ENCODE peak calls at places on chromosomes 6 and 20, in four cellular contexts. One of them, this sample, is unnamed.

GRCh38 chr6:120302041-120302440 is 952.5 kb upstream of the MAN1A1 start:
- DNase-seq in mesendoderm: no peak
- DNase-seq in IMR-90: no peak
- DNase-seq in H9: no peak
- DNase-seq in this sample: no peak

GRCh38 chr6:79373880-79374279 is 139.4 kb upstream of the HMGN3 start:
- DNase-seq in IMR-90: no peak
- DNase-seq in H9: no peak
- DNase-seq in mesendoderm: no peak
- DNase-seq in this sample: no peak

GRCh38 chr6:106757267-106757666 is 127.9 kb downstream of the QRSL1 start:
- DNase-seq in IMR-90: no peak
- DNase-seq in H9: no peak
- DNase-seq in mesendoderm: no peak
- DNase-seq in this sample: no peak

GRCh38 chr6:111792914-111793700 is 80.1 kb downstream of the FYN start:
- DNase-seq in IMR-90: no peak
- DNase-seq in mesendoderm: no peak
- DNase-seq in H9: no peak
- DNase-seq in this sample: no peak

GRCh38 chr6:25714765-25715164 is 39.8 kb upstream of the SLC17A4 start:
- DNase-seq in H9: no peak
- DNase-seq in IMR-90: no peak
- DNase-seq in mesendoderm: no peak
- DNase-seq in this sample: no peak

GRCh38 chr20:64077876-64078551 is 1.3 kb downstream of the RGS19 start:
- DNase-seq in IMR-90: no peak
- DNase-seq in mesendoderm: no peak
- DNase-seq in H9: no peak
- DNase-seq in this sample: no peak

GRCh38 chr6:31180500-31180899 is 10.0 kb upstream of the POU5F1 start:
- DNase-seq in mesendoderm: peak
- DNase-seq in IMR-90: no peak
- DNase-seq in H9: peak
- DNase-seq in this sample: peak

GRCh38 chr6:7727951-7728854 is 2.3 kb downstream of the BMP6 start:
- DNase-seq in H9: peak
- DNase-seq in mesendoderm: peak
- DNase-seq in IMR-90: no peak
- DNase-seq in this sample: peak

GRCh38 chr6:47188588-47189021 is 121.1 kb downstream of the TNFRSF21 start:
- DNase-seq in mesendoderm: peak
- DNase-seq in IMR-90: peak
- DNase-seq in H9: no peak
- DNase-seq in this sample: peak

GRCh38 chr20:878511-879307 is 37.4 kb downstream of the ANGPT4 start:
- DNase-seq in IMR-90: peak
- DNase-seq in H9: no peak
- DNase-seq in mesendoderm: peak
- DNase-seq in this sample: peak

GRCh38 chr6:43120938-43121913 is 45.1 kb downstream of the PTK7 start:
- DNase-seq in mesendoderm: peak
- DNase-seq in H9: no peak
- DNase-seq in IMR-90: peak
- DNase-seq in this sample: no peak

GRCh38 chr20:21102252-21102609 is 3.9 kb downstream of the LINC00237 start:
- DNase-seq in IMR-90: no peak
- DNase-seq in mesendoderm: peak
- DNase-seq in H9: peak
- DNase-seq in this sample: no peak

GRCh38 chr6:18400831-18401446 is 13.8 kb downstream of the RNF144B start:
- DNase-seq in IMR-90: peak
- DNase-seq in H9: no peak
- DNase-seq in mesendoderm: peak
- DNase-seq in this sample: no peak

GRCh38 chr6:53168516-53169257 is 20.0 kb upstream of the GCM1 start:
- DNase-seq in mesendoderm: no peak
- DNase-seq in H9: no peak
- DNase-seq in IMR-90: peak
- DNase-seq in this sample: no peak

GRCh38 chr20:57671662-57672061 is 38.2 kb downstream of the PMEPA1 start:
- DNase-seq in H9: no peak
- DNase-seq in mesendoderm: no peak
- DNase-seq in IMR-90: no peak
- DNase-seq in this sample: no peak

GRCh38 chr6:105713474-105714118 is 310.7 kb upstream of the PREP start:
- DNase-seq in mesendoderm: peak
- DNase-seq in H9: no peak
- DNase-seq in IMR-90: peak
- DNase-seq in this sample: no peak

GRCh38 chr20:47258745-47259695 is 97.5 kb downstream of the ZMYND8 start:
- DNase-seq in H9: no peak
- DNase-seq in mesendoderm: no peak
- DNase-seq in IMR-90: peak
- DNase-seq in this sample: no peak

GRCh38 chr20:49758781-49759180 is 45.1 kb upstream of the B4GALT5 start:
- DNase-seq in IMR-90: no peak
- DNase-seq in mesendoderm: no peak
- DNase-seq in H9: peak
- DNase-seq in this sample: peak

GRCh38 chr6:166774770-166775169 is 147.7 kb upstream of the RPS6KA2 start:
- DNase-seq in IMR-90: no peak
- DNase-seq in H9: no peak
- DNase-seq in mesendoderm: no peak
- DNase-seq in this sample: peak

GRCh38 chr6:156262014-156262413 is 515.2 kb upstream of the ARID1B start:
- DNase-seq in mesendoderm: no peak
- DNase-seq in H9: no peak
- DNase-seq in IMR-90: no peak
- DNase-seq in this sample: no peak

GRCh38 chr20:46963758-46964181 is 69.1 kb downstream of the EYA2 start:
- DNase-seq in H9: no peak
- DNase-seq in mesendoderm: no peak
- DNase-seq in IMR-90: peak
- DNase-seq in this sample: no peak

GRCh38 chr6:131948221-131948661 is 2.9 kb downstream of the CCN2 start:
- DNase-seq in mesendoderm: peak
- DNase-seq in H9: no peak
- DNase-seq in IMR-90: peak
- DNase-seq in this sample: no peak

GRCh38 chr20:64138276-64138815 is 25.9 kb upstream of the MYT1 start:
- DNase-seq in IMR-90: no peak
- DNase-seq in mesendoderm: no peak
- DNase-seq in H9: no peak
- DNase-seq in this sample: peak

GRCh38 chr20:58173930-58174707 is 54.3 kb downstream of the ANKRD60 start:
- DNase-seq in H9: no peak
- DNase-seq in IMR-90: no peak
- DNase-seq in mesendoderm: no peak
- DNase-seq in this sample: no peak

GRCh38 chr6:54932622-54933021 is 86.1 kb downstream of the FAM83B start:
- DNase-seq in H9: no peak
- DNase-seq in IMR-90: no peak
- DNase-seq in mesendoderm: no peak
- DNase-seq in this sample: no peak

GRCh38 chr20:407953-408842 is at the start of gene RBCK1:
- DNase-seq in H9: peak
- DNase-seq in IMR-90: peak
- DNase-seq in mesendoderm: peak
- DNase-seq in this sample: no peak

GRCh38 chr6:113829702-113830058 is 27.5 kb upstream of the MARCKS start:
- DNase-seq in IMR-90: peak
- DNase-seq in mesendoderm: no peak
- DNase-seq in H9: no peak
- DNase-seq in this sample: no peak

GRCh38 chr6:142303191-142303564 is 1.4 kb downstream of the ADGRG6 start:
- DNase-seq in IMR-90: peak
- DNase-seq in mesendoderm: no peak
- DNase-seq in H9: no peak
- DNase-seq in this sample: no peak

DNA sequence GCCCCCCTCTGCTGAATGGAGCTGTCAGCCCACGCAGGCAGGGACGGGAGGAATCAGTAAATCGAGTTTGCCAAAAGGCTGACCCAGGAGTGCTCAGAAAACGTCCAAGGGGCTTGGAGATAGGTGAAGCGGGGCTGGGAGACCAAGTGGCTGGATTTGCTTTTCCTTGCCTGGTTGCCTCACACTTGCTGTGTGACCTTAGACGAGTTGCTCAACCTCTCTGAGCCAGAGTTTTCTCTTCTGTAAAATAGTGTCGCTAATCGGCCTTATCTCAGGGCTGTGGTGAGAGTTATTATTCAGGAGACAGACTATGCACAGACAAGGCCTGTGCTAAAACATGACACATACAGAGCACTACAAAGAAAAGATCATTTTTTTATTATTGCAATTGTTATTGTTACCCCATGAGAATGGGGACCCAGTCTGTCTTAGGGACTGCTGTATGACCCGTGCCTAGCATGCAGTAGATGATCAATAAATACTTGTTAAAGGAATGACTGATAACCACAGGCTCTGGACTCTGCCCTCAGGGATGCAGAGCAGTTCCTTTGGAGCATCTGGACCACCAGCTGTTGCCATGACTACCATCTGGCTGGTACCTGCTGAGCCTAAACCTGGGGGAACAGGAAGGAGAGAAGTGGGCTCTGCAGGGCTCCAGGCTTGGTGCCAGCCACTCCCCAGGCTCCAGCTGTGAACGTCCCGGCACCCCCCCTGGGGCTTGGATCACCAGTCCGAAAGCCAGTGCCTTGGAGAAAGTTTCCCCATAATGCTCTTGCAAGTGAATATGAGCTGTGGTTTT is 901 bp downstream of the KCNK15 start:
- DNase-seq in mesendoderm: peak
- DNase-seq in H9: no peak
- DNase-seq in IMR-90: no peak
- DNase-seq in this sample: no peak
- H4K5ac ChIP-seq in mesendoderm: no peak
- H4K5ac ChIP-seq in H9: no peak
- H4K5ac ChIP-seq in IMR-90: no peak
- H4K5ac ChIP-seq in this sample: no peak

GRCh38 chr6:154995241-154996162 is at the start of gene TIAM2:
- DNase-seq in mesendoderm: peak
- DNase-seq in H9: peak
- DNase-seq in IMR-90: no peak
- DNase-seq in this sample: no peak
- H3K23ac ChIP-seq in mesendoderm: no peak
- H3K23ac ChIP-seq in H9: no peak
- H3K23ac ChIP-seq in IMR-90: peak
- H3K23ac ChIP-seq in this sample: no peak

GRCh38 chr6:128519132-128519930 is 1.1 kb downstream of the PTPRK start:
- DNase-seq in IMR-90: peak
- DNase-seq in H9: peak
- DNase-seq in mesendoderm: peak
- DNase-seq in this sample: peak
- H3K9ac ChIP-seq in IMR-90: peak
- H3K9ac ChIP-seq in H9: peak
- H3K9ac ChIP-seq in mesendoderm: peak
- H3K9ac ChIP-seq in this sample: peak

DNA sequence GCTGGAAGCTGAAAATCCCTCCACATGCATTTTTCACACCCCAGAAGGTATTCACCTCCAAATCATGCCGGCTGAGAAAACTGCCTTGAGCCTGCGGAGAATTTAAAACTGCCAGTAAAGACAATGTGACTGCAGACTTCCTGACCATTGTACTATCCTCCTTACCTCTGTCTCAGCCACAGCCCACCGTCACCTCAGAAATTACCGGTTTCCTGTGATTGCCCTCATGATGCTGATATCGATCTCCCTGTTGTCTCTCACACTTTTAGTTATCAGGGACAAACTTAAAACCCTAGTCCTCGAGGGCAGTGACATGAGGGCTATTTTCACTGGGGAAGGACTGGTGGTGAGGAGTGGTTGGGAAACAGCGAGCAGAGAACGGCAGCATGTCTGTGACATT is 30.2 kb upstream of the FOXQ1 start:
- DNase-seq in H9: no peak
- DNase-seq in mesendoderm: peak
- DNase-seq in IMR-90: no peak
- DNase-seq in this sample: no peak
- H4K5ac ChIP-seq in H9: no peak
- H4K5ac ChIP-seq in mesendoderm: no peak
- H4K5ac ChIP-seq in IMR-90: no peak
- H4K5ac ChIP-seq in this sample: no peak

GRCh38 chr20:23363257-23363649 is 1.3 kb downstream of the GZF1 start:
- DNase-seq in mesendoderm: no peak
- DNase-seq in H9: no peak
- DNase-seq in IMR-90: no peak
- DNase-seq in this sample: no peak

GRCh38 chr20:23361651-23362391 is at the start of gene GZF1:
- DNase-seq in mesendoderm: peak
- DNase-seq in IMR-90: peak
- DNase-seq in H9: peak
- DNase-seq in this sample: peak

GRCh38 chr20:23362392-23363256 is 642 bp downstream of the GZF1 start:
- DNase-seq in IMR-90: peak
- DNase-seq in H9: no peak
- DNase-seq in mesendoderm: peak
- DNase-seq in this sample: no peak

GRCh38 chr20:23358923-23359572 is 2.9 kb upstream of the GZF1 start:
- DNase-seq in IMR-90: no peak
- DNase-seq in H9: no peak
- DNase-seq in mesendoderm: no peak
- DNase-seq in this sample: no peak

DNA sequence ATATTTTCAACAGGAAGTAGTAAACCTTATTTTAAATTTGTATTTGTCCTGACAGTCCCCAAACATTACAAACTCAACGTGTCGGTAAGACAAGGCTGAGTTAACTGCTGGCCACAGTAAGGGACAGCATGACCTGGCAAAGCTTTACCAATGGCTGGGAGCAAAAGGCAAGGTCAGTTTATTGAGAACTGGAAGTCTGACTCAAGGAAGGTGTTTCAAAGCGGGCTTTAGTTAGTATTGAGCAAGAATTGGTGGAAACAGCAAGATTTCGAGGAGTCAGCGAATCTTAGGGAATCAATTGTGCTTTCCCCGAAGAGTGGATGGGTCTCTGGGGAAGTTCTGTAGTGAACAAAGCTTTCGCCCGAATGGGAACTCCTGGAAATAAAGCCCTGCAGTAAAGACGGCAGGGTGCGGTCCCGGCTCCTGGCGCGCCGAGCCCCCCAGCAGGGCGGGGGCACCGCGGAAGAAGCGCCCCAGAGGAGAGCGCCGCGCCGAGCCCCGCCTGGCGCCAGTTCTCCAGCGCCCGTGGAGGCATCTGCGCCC is 803 bp upstream of the GZF1 start:
- DNase-seq in IMR-90: peak
- DNase-seq in H9: no peak
- DNase-seq in mesendoderm: peak
- DNase-seq in this sample: no peak
- H3K23ac ChIP-seq in IMR-90: peak
- H3K23ac ChIP-seq in H9: no peak
- H3K23ac ChIP-seq in mesendoderm: no peak
- H3K23ac ChIP-seq in this sample: no peak

This sample was measured in H1.